ENCODE peak calls at places on chromosomes 11 and 22, in nine cellular contexts. L, G, P, W, S, I, E, O and N are unnamed samples.

GRCh38 chr11:75150879-75151278 is at the start of gene SLCO2B1:
- ATAC-seq in L (no peak), I (peak), E (peak), O (no peak), P (no peak), S (peak), W (no peak), G (no peak), N (no peak)

GRCh38 chr11:15629690-15630321 is 515.1 kb downstream of the INSC start:
- ATAC-seq in E (peak), L (no peak), W (peak), P (no peak), O (no peak), I (peak), S (peak), G (no peak), N (peak)

GRCh38 chr11:5938603-5938965 is 3.5 kb upstream of the OR56A3 start:
- ATAC-seq in W (no peak), E (no peak), G (no peak), S (no peak), L (no peak), O (no peak), P (no peak), I (no peak), N (no peak)

GRCh38 chr11:67629386-67630229 is at the start of gene NUDT8:
- ATAC-seq in W (peak), L (peak), G (peak), P (peak), O (peak), I (peak), E (peak), S (peak), N (peak)

GRCh38 chr22:22817468-22818201 is 70.0 kb upstream of the IGLL5 start:
- ATAC-seq in S (no peak), E (peak), O (no peak), W (no peak), G (no peak), I (peak), L (no peak), P (no peak), N (no peak)

GRCh38 chr11:115168229-115168671 is 336.0 kb downstream of the CADM1 start:
- ATAC-seq in O (no peak), W (no peak), G (no peak), P (no peak), I (no peak), S (no peak), L (no peak), E (no peak), N (no peak)

GRCh38 chr11:46388619-46389449 is 2.7 kb downstream of the CHRM4 start:
- ATAC-seq in L (no peak), S (no peak), O (no peak), I (no peak), W (peak), G (no peak), E (peak), P (no peak), N (no peak)

GRCh38 chr11:103013426-103013825 is 57.9 kb upstream of the MMP13 start:
- ATAC-seq in E (no peak), L (no peak), P (no peak), W (no peak), I (no peak), O (no peak), S (no peak), G (no peak), N (no peak)

GRCh38 chr11:45079943-45080719 is 66.3 kb upstream of the PRDM11 start:
- ATAC-seq in L (peak), S (peak), E (no peak), G (peak), I (peak), P (peak), W (peak), O (peak), N (peak)